ENCODE peak calls at places on chromosomes 5 and 9, in ten cellular contexts. D is esophagus squamous epithelium, H is spleen, O is MM.1S, N is right lobe of liver, Y is A673, G is OCI-LY7, E is lung, Q is tibial nerve, S is cardiac muscle cell. C is an unnamed sample.

GRCh38 chr5:93192107-93192506 is 388.9 kb downstream of the NR2F1-AS1 start:
- DNase-seq in O (no peak), Q (no peak), G (no peak), E (no peak), S (peak; percentile 77), N (no peak), Y (no peak), H (no peak), D (no peak), C (no peak)

GRCh38 chr5:142143878-142144277 is 35.3 kb downstream of the NDFIP1 start:
- DNase-seq in E (no peak), H (no peak), Y (peak; percentile 63), D (no peak), G (peak; percentile 53), S (peak; percentile 68), Q (no peak), N (no peak), O (peak; percentile 56), C (no peak)

GRCh38 chr5:159135896-159136531 is 36.3 kb upstream of the EBF1 start:
- DNase-seq in E (no peak), Q (no peak), O (no peak), N (no peak), H (no peak), Y (no peak), D (no peak), G (no peak), S (peak; percentile 30), C (no peak)

GRCh38 chr5:147544556-147544955 is 34.7 kb upstream of the DPYSL3 start:
- DNase-seq in N (no peak), Y (no peak), H (no peak), Q (no peak), G (no peak), E (no peak), D (no peak), O (no peak), S (no peak), C (no peak)

GRCh38 chr5:20102291-20102690 is 114.3 kb upstream of the CDH18 start:
- DNase-seq in N (no peak), H (no peak), O (no peak), E (no peak), S (no peak), D (no peak), Q (no peak), G (no peak), Y (no peak), C (no peak)

GRCh38 chr9:20187318-20187717 is 398.5 kb upstream of the SLC24A2 start:
- DNase-seq in D (no peak), H (no peak), G (peak; percentile 29), E (no peak), Y (no peak), O (no peak), N (no peak), S (no peak), Q (no peak), C (no peak)

GRCh38 chr9:126068534-126069230 is 257.9 kb upstream of the MVB12B start:
- DNase-seq in S (no peak), G (no peak), O (no peak), Q (no peak), Y (no peak), H (no peak), E (no peak), N (peak; percentile 27), D (no peak), C (no peak)

GRCh38 chr9:2208465-2208864 is 193.3 kb downstream of the SMARCA2 start:
- DNase-seq in N (no peak), Y (no peak), H (no peak), D (no peak), G (no peak), Q (no peak), O (no peak), S (no peak), E (no peak), C (no peak)

GRCh38 chr9:70924380-70924779 is 197.0 kb downstream of the TRPM3 start:
- DNase-seq in G (no peak), H (no peak), S (peak; percentile 84), N (no peak), D (no peak), O (no peak), E (no peak), Q (no peak), Y (no peak), C (no peak)

GRCh38 chr9:99351647-99352046 is 129.6 kb downstream of the SEC61B start:
- DNase-seq in H (no peak), G (peak; percentile 2), Y (no peak), E (no peak), D (no peak), Q (no peak), N (no peak), O (no peak), S (no peak), C (no peak)

GRCh38 chr5:96930058-96930457 is 5.8 kb upstream of the LNPEP start:
- DNase-seq in S (no peak), Y (no peak), G (no peak), H (no peak), Q (no peak), N (no peak), O (no peak), D (no peak), E (no peak), C (no peak)

GRCh38 chr9:105053209-105053652 is 125.3 kb upstream of the ABCA1 start:
- DNase-seq in S (peak; percentile 87), Q (no peak), N (no peak), G (no peak), Y (no peak), O (no peak), E (peak; percentile 36), D (no peak), H (no peak), C (no peak)

GRCh38 chr9:112582371-112582770 is 95.7 kb downstream of the KIAA1958 start:
- DNase-seq in Q (no peak), O (no peak), D (no peak), G (no peak), N (no peak), S (no peak), E (no peak), Y (peak; percentile 19), H (no peak), C (no peak)

GRCh38 chr9:31005086-31005665 is 1379.3 kb upstream of the ACO1 start:
- DNase-seq in E (no peak), N (no peak), S (no peak), Q (no peak), O (no peak), G (no peak), Y (no peak), D (no peak), H (peak; percentile 51), C (no peak)

GRCh38 chr5:137890850-137891249 is 1.6 kb downstream of the PKD2L2 start:
- DNase-seq in H (no peak), S (no peak), N (no peak), Q (no peak), G (no peak), Y (no peak), O (no peak), D (no peak), E (no peak), C (no peak)

GRCh38 chr5:137888489-137888874 is 775 bp upstream of the PKD2L2 start:
- DNase-seq in H (no peak), G (no peak), Q (no peak), D (no peak), E (no peak), N (no peak), Y (no peak), S (no peak), O (peak; percentile 45), C (no peak)

GRCh38 chr5:137891849-137892248 is 2.6 kb downstream of the PKD2L2 start:
- DNase-seq in H (no peak), N (no peak), Q (no peak), G (no peak), Y (no peak), S (no peak), D (no peak), E (no peak), O (no peak), C (no peak)

GRCh38 chr5:137887831-137888230 is 1.4 kb upstream of the PKD2L2 start:
- DNase-seq in S (no peak), Y (no peak), G (no peak), E (no peak), D (no peak), O (no peak), Q (no peak), H (no peak), N (no peak), C (no peak)

GRCh38 chr5:137888875-137889759 is at the start of gene PKD2L2:
- DNase-seq in E (peak; percentile 74), Q (peak; percentile 50), G (peak; percentile 31), D (peak; percentile 31), H (peak; percentile 97), Y (peak; percentile 91), N (peak; percentile 83), O (peak; percentile 96), S (peak; percentile 96), C (peak; percentile 80)
- H3K27ac ChIP-seq in E (peak within 1 kb of the TSS; percentile 89), Q (peak within 1 kb of the TSS; percentile 95), G (no peak within 1 kb of the TSS), D (peak within 1 kb of the TSS; percentile 69), H (peak within 1 kb of the TSS; percentile 92), Y (peak within 1 kb of the TSS; percentile 28), N (peak within 1 kb of the TSS; percentile 60), O (peak within 1 kb of the TSS; percentile 61), S (peak within 1 kb of the TSS; percentile 48), C (peak within 1 kb of the TSS; percentile 75)

GRCh38 chr5:172868924-172869565 is 35.0 kb downstream of the ERGIC1 start:
- DNase-seq in Y (no peak), E (peak; percentile 82), D (no peak), G (no peak), O (no peak), Q (peak; percentile 75), N (peak; percentile 81), H (peak; percentile 64), S (peak; percentile 90), C (peak; percentile 72)
- TF ChIP-seq CTCF in Y (no peak), E (no peak), D (no peak), G (no peak), O (no peak), Q (peak; percentile 45), N (peak; percentile 22), H (no peak), S (peak; percentile 56), C (peak; percentile 13)

DNA sequence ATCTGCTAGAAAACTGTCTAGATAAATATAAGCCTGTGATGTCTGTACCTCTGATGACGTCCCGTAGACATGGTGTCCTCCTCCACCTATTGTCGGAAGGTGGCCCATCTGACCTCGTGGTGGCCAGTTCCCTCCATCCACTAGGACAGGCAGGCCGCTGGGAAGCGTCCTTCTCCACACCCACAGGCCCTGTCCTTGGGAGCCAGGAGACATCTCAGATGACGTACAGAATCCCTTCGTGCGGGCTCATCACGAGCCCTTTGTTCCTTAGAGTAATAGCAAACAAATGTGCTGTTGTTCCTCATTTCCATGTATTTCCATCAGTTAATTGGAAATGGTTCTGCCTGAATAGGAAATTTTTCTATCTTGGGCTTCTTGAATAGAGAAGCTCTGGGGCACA is 38.3 kb upstream of the TENT4A start:
- DNase-seq in N (no peak), G (no peak), Y (no peak), H (no peak), D (no peak), Q (no peak), O (no peak), S (no peak), E (no peak), C (no peak)
- H3K4me1 ChIP-seq in N (peaks cover 7% of the 10 kb centered on the region), G (no peaks in the 10 kb centered on the region), Y (no peaks in the 10 kb centered on the region), H (no peaks in the 10 kb centered on the region), D (no peaks in the 10 kb centered on the region), Q (no peaks in the 10 kb centered on the region), O (no peaks in the 10 kb centered on the region), S (no peaks in the 10 kb centered on the region), E (no peaks in the 10 kb centered on the region), C (no peaks in the 10 kb centered on the region)

DNA sequence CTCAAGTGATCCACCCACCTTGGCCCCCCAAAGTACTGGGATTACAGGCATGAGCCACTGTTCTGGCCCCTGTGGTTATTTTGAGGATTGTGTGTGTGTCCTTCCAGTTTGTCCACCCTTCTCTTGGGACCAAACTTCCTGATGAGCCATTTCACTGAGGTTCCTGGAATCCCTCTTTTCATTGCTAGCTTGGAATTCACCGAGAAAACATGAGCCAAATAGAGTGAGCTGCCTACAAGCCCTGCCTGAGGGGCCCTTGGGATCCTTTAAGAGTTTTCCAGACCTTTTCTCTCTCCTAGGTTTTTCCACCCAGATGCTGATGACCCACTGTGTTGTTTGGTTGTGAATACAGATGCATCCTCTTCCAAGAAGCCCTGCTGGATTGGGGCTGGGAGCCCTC is 13.2 kb upstream of the KIF12 start:
- DNase-seq in E (no peak), N (no peak), G (no peak), Q (no peak), S (no peak), Y (no peak), D (no peak), O (no peak), H (peak; percentile 36), C (no peak)
- H3K27ac ChIP-seq in E (no peak overlapping the region), N (no peak overlapping the region), G (no peak overlapping the region), Q (peak overlapping the region; percentile 60), S (no peak overlapping the region), Y (no peak overlapping the region), D (no peak overlapping the region), O (no peak overlapping the region), H (no peak overlapping the region), C (no peak overlapping the region)

C was measured in stomach.